ENCODE peak calls at places on chromosomes 5 and 9, in seven cellular contexts. H is gastrocnemius medialis; X is GM23248; G is GM04504; W is activated naive CD8-positive, alpha-beta T cell treated with anti-CD3 and anti-CD28 coated beads for 36 hours; F is right atrium auricular region; D is frontal cortex. L is an unnamed sample.

GRCh38 chr9:114505187-114506081 is at the start of gene WHRN:
- DNase-seq in H (peak), X (peak), G (peak), W (peak), F (peak), D (peak), L (peak)

GRCh38 chr5:80569086-80569960 is 757 bp downstream of the ANKRD34B start:
- DNase-seq in H (no peak), X (no peak), G (no peak), W (peak), F (peak), D (no peak), L (no peak)

GRCh38 chr9:88043647-88044046 is 69.3 kb upstream of the CDK20 start:
- DNase-seq in H (no peak), X (no peak), G (no peak), W (no peak), F (no peak), D (no peak), L (no peak)

GRCh38 chr5:138708761-138709160 is 44.5 kb upstream of the CTNNA1 start:
- DNase-seq in H (no peak), X (no peak), G (no peak), W (no peak), F (no peak), D (no peak), L (no peak)

GRCh38 chr5:73709536-73710129 is 83.6 kb downstream of the ARHGEF28 start:
- DNase-seq in H (no peak), X (no peak), G (no peak), W (no peak), F (no peak), D (no peak), L (no peak)

GRCh38 chr9:81113408-81114124 is 575.8 kb downstream of the TLE1 start:
- DNase-seq in H (no peak), X (no peak), G (no peak), W (no peak), F (no peak), D (no peak), L (no peak)

GRCh38 chr9:127990539-127990938 is 9.8 kb upstream of the EEIG1 start:
- DNase-seq in H (no peak), X (no peak), G (no peak), W (no peak), F (no peak), D (no peak), L (no peak)

GRCh38 chr5:73496984-73497457 is 1.2 kb upstream of the BTF3 start:
- DNase-seq in H (no peak), X (peak), G (no peak), W (no peak), F (no peak), D (no peak), L (no peak)

GRCh38 chr5:11925701-11926100 is 21.5 kb upstream of the CTNND2 start:
- DNase-seq in H (no peak), X (no peak), G (no peak), W (no peak), F (no peak), D (no peak), L (no peak)

GRCh38 chr5:124154714-124155113 is 591.7 kb downstream of the ZNF608 start:
- DNase-seq in H (no peak), X (peak), G (no peak), W (no peak), F (no peak), D (no peak), L (no peak)

GRCh38 chr5:77629553-77630245 is 8.8 kb downstream of the OTP start:
- DNase-seq in H (no peak), X (peak), G (no peak), W (no peak), F (no peak), D (no peak), L (no peak)

GRCh38 chr5:133977161-133977787 is 8.8 kb upstream of the C5orf15 start:
- DNase-seq in H (no peak), X (no peak), G (no peak), W (no peak), F (no peak), D (no peak), L (no peak)

GRCh38 chr5:159912033-159912800 is 4.1 kb upstream of the ADRA1B start:
- DNase-seq in H (no peak), X (peak), G (peak), W (no peak), F (no peak), D (no peak), L (no peak)

GRCh38 chr5:66021585-66021984 is 95.2 kb downstream of the ERBIN start:
- DNase-seq in H (no peak), X (no peak), G (no peak), W (no peak), F (no peak), D (no peak), L (no peak)

GRCh38 chr5:131386779-131387178 is 122.9 kb downstream of the CDC42SE2 start:
- DNase-seq in H (no peak), X (no peak), G (no peak), W (no peak), F (no peak), D (no peak), L (no peak)

GRCh38 chr5:155092318-155092717 is 78.8 kb downstream of the KIF4B start:
- DNase-seq in H (no peak), X (no peak), G (no peak), W (no peak), F (no peak), D (no peak), L (no peak)

L was measured in lower leg skin.